ENCODE peak calls at places on chromosome 5, in seven cellular contexts. Y is COR-L47; U is mesenteric fat pad; Q is activated CD8-positive, alpha-beta memory T cell treated with anti-CD3 and anti-CD28 coated beads, Interleukin-2, amount 10 ng/mL, durations not matched to agents 7 days and 5 days; P is HTR-8/SVneo; W is anterior cingulate cortex; B is cardiac muscle cell. F is an unnamed sample.

GRCh38 chr5:163938595-163938994 is 433.2 kb downstream of the MAT2B start:
- DNase-seq in B (peak; percentile 67), U (no peak), Q (no peak), Y (no peak), W (no peak), P (no peak), F (no peak)

GRCh38 chr5:91272858-91273257 is 110.3 kb downstream of the ARRDC3 start:
- DNase-seq in Y (no peak), U (no peak), B (no peak), Q (peak; percentile 62), P (no peak), W (no peak), F (no peak)

GRCh38 chr5:151213803-151214613 is 9.9 kb downstream of the CCDC69 start:
- DNase-seq in B (peak; percentile 96), P (peak; percentile 41), Y (no peak), W (peak; percentile 4), U (peak; percentile 92), Q (peak; percentile 96), F (no peak)

GRCh38 chr5:14851067-14851422 is 20.5 kb downstream of the ANKH start:
- DNase-seq in B (no peak), Q (no peak), U (no peak), W (no peak), Y (no peak), P (no peak), F (no peak)

GRCh38 chr5:93378073-93378472 is 202.9 kb downstream of the NR2F1-AS1 start:
- DNase-seq in W (no peak), Y (peak; percentile 8), P (no peak), U (no peak), B (peak; percentile 40), Q (no peak), F (no peak)

GRCh38 chr5:15566789-15567188 is 66.8 kb downstream of the FBXL7 start:
- DNase-seq in P (no peak), U (no peak), W (no peak), B (no peak), Y (no peak), Q (no peak), F (no peak)

GRCh38 chr5:81553570-81554212 is 159.8 kb upstream of the ACOT12 start:
- DNase-seq in Y (no peak), Q (no peak), B (no peak), U (no peak), P (no peak), W (no peak), F (no peak)

GRCh38 chr5:76393035-76393680 is 9.9 kb upstream of the IQGAP2 start:
- DNase-seq in W (no peak), U (no peak), Q (peak; percentile 51), P (no peak), Y (no peak), B (no peak), F (no peak)

GRCh38 chr5:7261049-7261448 is 134.9 kb upstream of the ADCY2 start:
- DNase-seq in U (no peak), B (peak; percentile 1), P (peak; percentile 8), W (no peak), Q (no peak), Y (peak; percentile 25), F (peak; percentile 56)

GRCh38 chr5:82405618-82406199 is 127.6 kb upstream of the RPS23 start:
- DNase-seq in Q (no peak), W (no peak), Y (no peak), U (no peak), P (peak; percentile 20), B (peak; percentile 98), F (no peak)

GRCh38 chr5:82910905-82911304 is 166.3 kb downstream of the TMEM167A start:
- DNase-seq in U (no peak), W (no peak), B (peak; percentile 21), Y (no peak), P (no peak), Q (no peak), F (no peak)

GRCh38 chr5:65411356-65411755 is 70.4 kb downstream of the ADAMTS6 start:
- DNase-seq in P (no peak), W (no peak), U (no peak), Y (no peak), B (no peak), Q (no peak), F (no peak)

GRCh38 chr5:121171361-121171760 is 680.3 kb upstream of the FTMT start:
- DNase-seq in P (no peak), B (no peak), Y (no peak), U (no peak), Q (no peak), W (no peak), F (no peak)

GRCh38 chr5:113090336-113091106 is 113.9 kb downstream of the DCP2 start:
- DNase-seq in W (peak; percentile 10), U (no peak), Y (no peak), P (no peak), Q (no peak), B (peak; percentile 48), F (peak; percentile 7)

GRCh38 chr5:110346893-110347358 is 379.5 kb downstream of the TMEM232 start:
- DNase-seq in P (no peak), Q (no peak), Y (no peak), B (no peak), W (no peak), U (no peak), F (no peak)

GRCh38 chr5:111775224-111775623 is 18.2 kb upstream of the NREP start:
- DNase-seq in P (no peak), B (peak; percentile 70), U (no peak), Y (no peak), Q (no peak), W (no peak), F (no peak)

GRCh38 chr5:81778642-81779041 is 27.7 kb upstream of the SSBP2 start:
- DNase-seq in B (peak; percentile 48), Q (no peak), Y (no peak), U (no peak), W (no peak), P (no peak), F (no peak)

GRCh38 chr5:168778536-168778935 is 199.4 kb upstream of the PANK3 start:
- DNase-seq in B (no peak), U (no peak), W (no peak), P (no peak), Y (no peak), Q (no peak), F (no peak)

GRCh38 chr5:110909415-110909814 is 162.1 kb upstream of the TSLP start:
- DNase-seq in P (no peak), Y (no peak), W (no peak), B (peak; percentile 4), U (no peak), Q (no peak), F (no peak)

GRCh38 chr5:148858547-148858946 is 32.1 kb downstream of the ADRB2 start:
- DNase-seq in W (no peak), P (no peak), U (no peak), Y (no peak), Q (no peak), B (no peak), F (no peak)

GRCh38 chr5:146027746-146028145 is 77.6 kb downstream of the PLAC8L1 start:
- DNase-seq in Y (no peak), W (no peak), U (no peak), P (no peak), B (no peak), Q (no peak), F (no peak)

GRCh38 chr5:160287378-160288051 is 24.8 kb downstream of the CCNJL start:
- DNase-seq in U (no peak), Q (no peak), Y (no peak), B (peak; percentile 38), W (peak; percentile 23), P (peak; percentile 57), F (peak; percentile 92)

GRCh38 chr5:105677291-105677690 is 1993.4 kb downstream of the EFNA5 start:
- DNase-seq in Q (no peak), P (no peak), U (no peak), Y (no peak), W (no peak), B (peak; percentile 1), F (no peak)

GRCh38 chr5:36897616-36898015 is 21.0 kb downstream of the NIPBL start:
- DNase-seq in Q (no peak), B (peak; percentile 35), U (no peak), P (no peak), W (no peak), Y (no peak), F (no peak)

GRCh38 chr5:109485030-109485429 is 75.3 kb upstream of the PJA2 start:
- DNase-seq in B (peak; percentile 11), U (peak; percentile 89), Q (no peak), Y (peak; percentile 94), P (no peak), W (peak; percentile 65), F (peak; percentile 87)

F was measured in NCI-H524.